ENCODE peak calls at places on chromosomes 13 and 19, in ten cellular contexts. One of them, this sample, is unnamed.
A peak's percentile ranks its signal among the peaks of the same experiment; 100 is the strongest.

GRCh38 chr19:752652-753517 is 2.0 kb downstream of the MISP start:
- DNase-seq in CD4-positive, alpha-beta memory T cell: no peak
- DNase-seq in NCI-H510A: no peak
- DNase-seq in activated B cell treated with CpG ODN at 0.5 μM for 24 hours: no peak
- DNase-seq in T-helper 17 cell: no peak
- DNase-seq in G401: no peak
- DNase-seq in activated naive CD8-positive, alpha-beta T cell treated with anti-CD3 and anti-CD28 coated beads, Interleukin-2, amount 50 U/mL, for 24 hours: no peak
- DNase-seq in WERI-Rb-1: no peak
- DNase-seq in MV-4-11: peak; percentile 99
- DNase-seq in left ventricle myocardium inferior: no peak
- DNase-seq in this sample: no peak

GRCh38 chr19:11187409-11187808 is 9.9 kb downstream of the KANK2 start:
- DNase-seq in CD4-positive, alpha-beta memory T cell: no peak
- DNase-seq in NCI-H510A: no peak
- DNase-seq in activated B cell treated with CpG ODN at 0.5 μM for 24 hours: no peak
- DNase-seq in T-helper 17 cell: no peak
- DNase-seq in G401: no peak
- DNase-seq in activated naive CD8-positive, alpha-beta T cell treated with anti-CD3 and anti-CD28 coated beads, Interleukin-2, amount 50 U/mL, for 24 hours: no peak
- DNase-seq in WERI-Rb-1: no peak
- DNase-seq in MV-4-11: no peak
- DNase-seq in left ventricle myocardium inferior: no peak
- DNase-seq in this sample: no peak

GRCh38 chr13:67223742-67224141 is 6.4 kb downstream of the PCDH9 start:
- DNase-seq in CD4-positive, alpha-beta memory T cell: no peak
- DNase-seq in NCI-H510A: no peak
- DNase-seq in activated B cell treated with CpG ODN at 0.5 μM for 24 hours: no peak
- DNase-seq in T-helper 17 cell: no peak
- DNase-seq in G401: no peak
- DNase-seq in activated naive CD8-positive, alpha-beta T cell treated with anti-CD3 and anti-CD28 coated beads, Interleukin-2, amount 50 U/mL, for 24 hours: no peak
- DNase-seq in WERI-Rb-1: no peak
- DNase-seq in MV-4-11: no peak
- DNase-seq in left ventricle myocardium inferior: no peak
- DNase-seq in this sample: no peak

GRCh38 chr13:29901714-29902631 is 51.6 kb upstream of the UBL3 start:
- DNase-seq in CD4-positive, alpha-beta memory T cell: peak; percentile 51
- DNase-seq in NCI-H510A: no peak
- DNase-seq in activated B cell treated with CpG ODN at 0.5 μM for 24 hours: no peak
- DNase-seq in T-helper 17 cell: no peak
- DNase-seq in G401: no peak
- DNase-seq in activated naive CD8-positive, alpha-beta T cell treated with anti-CD3 and anti-CD28 coated beads, Interleukin-2, amount 50 U/mL, for 24 hours: peak; percentile 20
- DNase-seq in WERI-Rb-1: no peak
- DNase-seq in MV-4-11: peak; percentile 71
- DNase-seq in left ventricle myocardium inferior: peak; percentile 16
- DNase-seq in this sample: peak; percentile 71

GRCh38 chr19:7638802-7639465 is 2.0 kb downstream of the STXBP2 start:
- DNase-seq in CD4-positive, alpha-beta memory T cell: peak; percentile 33
- DNase-seq in NCI-H510A: no peak
- DNase-seq in activated B cell treated with CpG ODN at 0.5 μM for 24 hours: no peak
- DNase-seq in T-helper 17 cell: no peak
- DNase-seq in G401: no peak
- DNase-seq in activated naive CD8-positive, alpha-beta T cell treated with anti-CD3 and anti-CD28 coated beads, Interleukin-2, amount 50 U/mL, for 24 hours: no peak
- DNase-seq in WERI-Rb-1: peak; percentile 83
- DNase-seq in MV-4-11: no peak
- DNase-seq in left ventricle myocardium inferior: no peak
- DNase-seq in this sample: no peak

GRCh38 chr19:22523940-22524339 is 101.8 kb upstream of the ZNF98 start:
- DNase-seq in CD4-positive, alpha-beta memory T cell: no peak
- DNase-seq in NCI-H510A: no peak
- DNase-seq in activated B cell treated with CpG ODN at 0.5 μM for 24 hours: no peak
- DNase-seq in T-helper 17 cell: no peak
- DNase-seq in G401: no peak
- DNase-seq in activated naive CD8-positive, alpha-beta T cell treated with anti-CD3 and anti-CD28 coated beads, Interleukin-2, amount 50 U/mL, for 24 hours: no peak
- DNase-seq in WERI-Rb-1: no peak
- DNase-seq in MV-4-11: no peak
- DNase-seq in left ventricle myocardium inferior: no peak
- DNase-seq in this sample: no peak

GRCh38 chr13:83753912-83754624 is 128.2 kb downstream of the SLITRK1 start:
- DNase-seq in CD4-positive, alpha-beta memory T cell: no peak
- DNase-seq in NCI-H510A: no peak
- DNase-seq in activated B cell treated with CpG ODN at 0.5 μM for 24 hours: no peak
- DNase-seq in T-helper 17 cell: no peak
- DNase-seq in G401: no peak
- DNase-seq in activated naive CD8-positive, alpha-beta T cell treated with anti-CD3 and anti-CD28 coated beads, Interleukin-2, amount 50 U/mL, for 24 hours: no peak
- DNase-seq in WERI-Rb-1: no peak
- DNase-seq in MV-4-11: no peak
- DNase-seq in left ventricle myocardium inferior: no peak
- DNase-seq in this sample: no peak

GRCh38 chr13:31859546-31859945 is 120.2 kb downstream of the RXFP2 start:
- DNase-seq in CD4-positive, alpha-beta memory T cell: no peak
- DNase-seq in NCI-H510A: no peak
- DNase-seq in activated B cell treated with CpG ODN at 0.5 μM for 24 hours: no peak
- DNase-seq in T-helper 17 cell: no peak
- DNase-seq in G401: peak; percentile 46
- DNase-seq in activated naive CD8-positive, alpha-beta T cell treated with anti-CD3 and anti-CD28 coated beads, Interleukin-2, amount 50 U/mL, for 24 hours: no peak
- DNase-seq in WERI-Rb-1: no peak
- DNase-seq in MV-4-11: no peak
- DNase-seq in left ventricle myocardium inferior: no peak
- DNase-seq in this sample: no peak

GRCh38 chr19:38033658-38034150 is 126.7 kb downstream of the SIPA1L3 start:
- DNase-seq in CD4-positive, alpha-beta memory T cell: no peak
- DNase-seq in NCI-H510A: no peak
- DNase-seq in activated B cell treated with CpG ODN at 0.5 μM for 24 hours: peak; percentile 60
- DNase-seq in T-helper 17 cell: no peak
- DNase-seq in G401: no peak
- DNase-seq in activated naive CD8-positive, alpha-beta T cell treated with anti-CD3 and anti-CD28 coated beads, Interleukin-2, amount 50 U/mL, for 24 hours: no peak
- DNase-seq in WERI-Rb-1: no peak
- DNase-seq in MV-4-11: peak; percentile 82
- DNase-seq in left ventricle myocardium inferior: no peak
- DNase-seq in this sample: no peak

GRCh38 chr19:54952591-54953344 is 5.4 kb upstream of the NLRP7 start:
- DNase-seq in CD4-positive, alpha-beta memory T cell: no peak
- DNase-seq in NCI-H510A: no peak
- DNase-seq in activated B cell treated with CpG ODN at 0.5 μM for 24 hours: no peak
- DNase-seq in T-helper 17 cell: no peak
- DNase-seq in G401: peak; percentile 22
- DNase-seq in activated naive CD8-positive, alpha-beta T cell treated with anti-CD3 and anti-CD28 coated beads, Interleukin-2, amount 50 U/mL, for 24 hours: no peak
- DNase-seq in WERI-Rb-1: no peak
- DNase-seq in MV-4-11: peak; percentile 94
- DNase-seq in left ventricle myocardium inferior: no peak
- DNase-seq in this sample: no peak

This sample was measured in immature natural killer cell.